ENCODE peak calls at places on chromosomes 11 and 22, in ten cellular contexts. T, H, M, B, D, P, E, O, K and C are unnamed samples.

GRCh38 chr22:36371920-36372319 is 15.8 kb downstream of the MYH9 start:
- DNase-seq in T (no peak), H (no peak), M (no peak), B (no peak), D (no peak), P (no peak), E (no peak), O (no peak), K (no peak), C (no peak)

GRCh38 chr11:123494195-123495050 is 64.4 kb downstream of the GRAMD1B start:
- DNase-seq in T (peak; percentile 72), H (no peak), M (no peak), B (peak; percentile 76), D (no peak), P (no peak), E (no peak), O (no peak), K (no peak), C (no peak)

GRCh38 chr11:77886401-77886800 is 65.5 kb downstream of the AAMDC start:
- DNase-seq in T (no peak), H (no peak), M (no peak), B (no peak), D (no peak), P (no peak), E (no peak), O (no peak), K (no peak), C (no peak)

GRCh38 chr11:125426818-125427528 is 69.1 kb downstream of the FEZ1 start:
- DNase-seq in T (no peak), H (no peak), M (no peak), B (no peak), D (no peak), P (no peak), E (peak; percentile 55), O (no peak), K (no peak), C (no peak)

GRCh38 chr22:38177926-38178604 is 3.6 kb downstream of the PLA2G6 start:
- DNase-seq in T (peak; percentile 33), H (peak; percentile 79), M (peak; percentile 49), B (peak; percentile 89), D (no peak), P (no peak), E (peak; percentile 42), O (no peak), K (peak; percentile 78), C (peak; percentile 90)

GRCh38 chr11:111922803-111923202 is 4.1 kb downstream of the C11orf52 start:
- DNase-seq in T (no peak), H (peak; percentile 54), M (no peak), B (peak; percentile 41), D (no peak), P (no peak), E (no peak), O (no peak), K (no peak), C (no peak)

GRCh38 chr11:134373591-134374052 is 38.4 kb downstream of the B3GAT1 start:
- DNase-seq in T (no peak), H (no peak), M (no peak), B (no peak), D (no peak), P (no peak), E (peak; percentile 68), O (no peak), K (no peak), C (no peak)

GRCh38 chr11:59273008-59273841 is 60.5 kb upstream of the MPEG1 start:
- DNase-seq in T (no peak), H (no peak), M (no peak), B (peak; percentile 8), D (peak; percentile 22), P (no peak), E (no peak), O (no peak), K (no peak), C (no peak)

GRCh38 chr22:30232716-30233218 is 13.8 kb downstream of the LIF start:
- DNase-seq in T (no peak), H (no peak), M (no peak), B (peak; percentile 50), D (no peak), P (no peak), E (no peak), O (no peak), K (no peak), C (no peak)

GRCh38 chr11:65849771-65850216 is 8.2 kb downstream of the CFL1 start:
- DNase-seq in T (no peak), H (no peak), M (no peak), B (no peak), D (no peak), P (no peak), E (peak; percentile 70), O (no peak), K (no peak), C (no peak)

GRCh38 chr11:111426615-111427014 is 47.5 kb upstream of the POU2AF1 start:
- DNase-seq in T (no peak), H (no peak), M (no peak), B (no peak), D (no peak), P (no peak), E (no peak), O (no peak), K (no peak), C (peak; percentile 32)

GRCh38 chr11:118374729-118375128 is 15.3 kb downstream of the UBE4A start:
- DNase-seq in T (no peak), H (no peak), M (no peak), B (no peak), D (no peak), P (no peak), E (no peak), O (no peak), K (peak; percentile 75), C (no peak)

GRCh38 chr11:18392434-18393321 is 1.7 kb upstream of the LDHA start:
- DNase-seq in T (peak; percentile 12), H (no peak), M (no peak), B (no peak), D (no peak), P (no peak), E (no peak), O (no peak), K (no peak), C (no peak)

GRCh38 chr22:46833228-46833627 is 70.8 kb downstream of the TBC1D22A start:
- DNase-seq in T (peak; percentile 88), H (no peak), M (no peak), B (peak; percentile 59), D (no peak), P (no peak), E (peak; percentile 67), O (no peak), K (no peak), C (no peak)

GRCh38 chr11:13007702-13008435 is 1.2 kb upstream of the RASSF10 start:
- DNase-seq in T (no peak), H (no peak), M (no peak), B (peak; percentile 65), D (no peak), P (no peak), E (no peak), O (no peak), K (no peak), C (peak; percentile 49)

GRCh38 chr11:30131535-30131934 is 99.3 kb upstream of the FSHB start:
- DNase-seq in T (no peak), H (no peak), M (no peak), B (no peak), D (no peak), P (no peak), E (no peak), O (no peak), K (no peak), C (no peak)

GRCh38 chr11:43987384-43988039 is 45.1 kb downstream of the C11orf96 start:
- DNase-seq in T (no peak), H (peak; percentile 49), M (peak; percentile 20), B (peak; percentile 89), D (no peak), P (no peak), E (peak; percentile 96), O (no peak), K (peak; percentile 76), C (no peak)

GRCh38 chr11:9874466-9874865 is 210.6 kb downstream of the SWAP70 start:
- DNase-seq in T (no peak), H (no peak), M (no peak), B (no peak), D (no peak), P (no peak), E (no peak), O (no peak), K (no peak), C (no peak)

GRCh38 chr11:34148504-34149165 is 43.2 kb downstream of the NAT10 start:
- DNase-seq in T (no peak), H (no peak), M (no peak), B (no peak), D (no peak), P (no peak), E (peak; percentile 42), O (no peak), K (no peak), C (no peak)

GRCh38 chr11:117092951-117093590 is 5.2 kb downstream of the SIK3 start:
- DNase-seq in T (no peak), H (no peak), M (no peak), B (no peak), D (no peak), P (no peak), E (no peak), O (no peak), K (no peak), C (no peak)

GRCh38 chr11:47184711-47185304 is 1.4 kb downstream of the PACSIN3 start:
- DNase-seq in T (peak; percentile 17), H (no peak), M (peak; percentile 88), B (no peak), D (no peak), P (no peak), E (no peak), O (no peak), K (no peak), C (no peak)

GRCh38 chr22:17774206-17774927 is at the start of gene BID:
- DNase-seq in T (peak; percentile 40), H (no peak), M (no peak), B (peak; percentile 56), D (peak; percentile 39), P (no peak), E (peak; percentile 87), O (peak; percentile 24), K (no peak), C (peak; percentile 43)

GRCh38 chr22:37197451-37198289 is 9.6 kb upstream of the C1QTNF6 start:
- DNase-seq in T (no peak), H (no peak), M (no peak), B (peak; percentile 96), D (no peak), P (no peak), E (peak; percentile 77), O (no peak), K (no peak), C (peak; percentile 84)

GRCh38 chr11:33598426-33599069 is 102.1 kb downstream of the C11orf91 start:
- DNase-seq in T (peak; percentile 72), H (no peak), M (peak; percentile 67), B (peak; percentile 15), D (no peak), P (no peak), E (no peak), O (no peak), K (no peak), C (no peak)

GRCh38 chr11:83037877-83038276 is 33.8 kb downstream of the RAB30 start:
- DNase-seq in T (no peak), H (no peak), M (no peak), B (no peak), D (no peak), P (no peak), E (no peak), O (no peak), K (no peak), C (no peak)

GRCh38 chr22:28222976-28223375 is 303.9 kb upstream of the PITPNB start:
- DNase-seq in T (no peak), H (no peak), M (no peak), B (no peak), D (no peak), P (no peak), E (no peak), O (no peak), K (no peak), C (no peak)

GRCh38 chr11:63866211-63866610 is 27.3 kb downstream of the MARK2 start:
- DNase-seq in T (no peak), H (no peak), M (no peak), B (no peak), D (peak; percentile 77), P (no peak), E (peak; percentile 76), O (peak; percentile 59), K (no peak), C (no peak)